ENCODE peak calls at places on chromosomes 5 and 9, in nine cellular contexts. M is CD8-positive, alpha-beta memory T cell; T is astrocyte; K is fibroblast of lung; W is upper lobe of left lung; L is A549; P is upper lobe of right lung; Z is SK-N-SH; O is aorta. C is an unnamed sample.

GRCh38 chr5:151577566-151577965 is 13.6 kb downstream of the FAT2 start:
- DNase-seq in M (no peak), T (no peak), K (no peak), W (no peak), L (no peak), P (no peak), Z (no peak), O (no peak), C (no peak)

GRCh38 chr5:81303563-81303962 is 2.2 kb downstream of the ZCCHC9 start:
- DNase-seq in M (no peak), T (peak; percentile 77), K (peak; percentile 64), W (no peak), L (no peak), P (no peak), Z (no peak), O (no peak), C (no peak)

GRCh38 chr9:5510360-5510931 is at the start of gene PDCD1LG2:
- DNase-seq in M (no peak), T (peak; percentile 84), K (peak; percentile 81), W (no peak), L (no peak), P (no peak), Z (peak; percentile 32), O (no peak), C (no peak)

GRCh38 chr5:160357861-160358411 is 12.5 kb downstream of the C1QTNF2 start:
- DNase-seq in M (no peak), T (no peak), K (no peak), W (no peak), L (no peak), P (no peak), Z (no peak), O (peak; percentile 71), C (peak; percentile 43)

GRCh38 chr9:135138078-135138855 is 50.8 kb downstream of the OLFM1 start:
- DNase-seq in M (no peak), T (no peak), K (no peak), W (no peak), L (no peak), P (peak; percentile 54), Z (no peak), O (no peak), C (no peak)

GRCh38 chr5:134177197-134178171 is 734 bp upstream of the SKP1 start:
- DNase-seq in M (no peak), T (peak; percentile 52), K (peak; percentile 84), W (peak; percentile 50), L (peak; percentile 39), P (peak; percentile 68), Z (peak; percentile 23), O (no peak), C (no peak)

GRCh38 chr5:80754900-80755299 is 100.1 kb upstream of the DHFR start:
- DNase-seq in M (no peak), T (peak; percentile 63), K (peak; percentile 22), W (no peak), L (no peak), P (no peak), Z (no peak), O (no peak), C (no peak)

GRCh38 chr9:124941689-124942561 is 1.0 kb upstream of the GOLGA1 start:
- DNase-seq in M (peak; percentile 58), T (no peak), K (peak; percentile 59), W (peak; percentile 74), L (peak; percentile 26), P (peak; percentile 79), Z (peak; percentile 14), O (peak; percentile 76), C (peak; percentile 60)

GRCh38 chr5:72288923-72289322 is 31.1 kb downstream of the MRPS27 start:
- DNase-seq in M (no peak), T (no peak), K (no peak), W (no peak), L (no peak), P (no peak), Z (no peak), O (no peak), C (no peak)

GRCh38 chr5:54404568-54404967 is 50.9 kb upstream of the HSPB3 start:
- DNase-seq in M (no peak), T (peak; percentile 32), K (peak; percentile 45), W (no peak), L (no peak), P (no peak), Z (no peak), O (no peak), C (no peak)

GRCh38 chr9:79383096-79383495 is 188.7 kb upstream of the TLE4 start:
- DNase-seq in M (no peak), T (no peak), K (no peak), W (no peak), L (no peak), P (no peak), Z (no peak), O (no peak), C (no peak)

GRCh38 chr9:79384506-79384905 is 187.3 kb upstream of the TLE4 start:
- DNase-seq in M (no peak), T (peak; percentile 89), K (no peak), W (no peak), L (no peak), P (no peak), Z (no peak), O (no peak), C (no peak)

GRCh38 chr9:79382044-79382443 is 189.7 kb upstream of the TLE4 start:
- DNase-seq in M (no peak), T (no peak), K (no peak), W (no peak), L (no peak), P (no peak), Z (no peak), O (no peak), C (no peak)

GRCh38 chr9:79384091-79384490 is 187.7 kb upstream of the TLE4 start:
- DNase-seq in M (no peak), T (no peak), K (no peak), W (no peak), L (no peak), P (no peak), Z (no peak), O (no peak), C (no peak)

GRCh38 chr9:79382468-79382867 is 189.3 kb upstream of the TLE4 start:
- DNase-seq in M (no peak), T (peak; percentile 72), K (no peak), W (no peak), L (peak; percentile 12), P (no peak), Z (no peak), O (no peak), C (no peak)
- H3K4me1 ChIP-seq in M (no peaks in the 10 kb centered on the region), T (peaks cover 14% of the 10 kb centered on the region), K (no peaks in the 10 kb centered on the region), W (no peaks in the 10 kb centered on the region), L (peaks cover 9% of the 10 kb centered on the region), P (no peaks in the 10 kb centered on the region), Z (no peaks in the 10 kb centered on the region), O (no peaks in the 10 kb centered on the region), C (no peaks in the 10 kb centered on the region)

DNA sequence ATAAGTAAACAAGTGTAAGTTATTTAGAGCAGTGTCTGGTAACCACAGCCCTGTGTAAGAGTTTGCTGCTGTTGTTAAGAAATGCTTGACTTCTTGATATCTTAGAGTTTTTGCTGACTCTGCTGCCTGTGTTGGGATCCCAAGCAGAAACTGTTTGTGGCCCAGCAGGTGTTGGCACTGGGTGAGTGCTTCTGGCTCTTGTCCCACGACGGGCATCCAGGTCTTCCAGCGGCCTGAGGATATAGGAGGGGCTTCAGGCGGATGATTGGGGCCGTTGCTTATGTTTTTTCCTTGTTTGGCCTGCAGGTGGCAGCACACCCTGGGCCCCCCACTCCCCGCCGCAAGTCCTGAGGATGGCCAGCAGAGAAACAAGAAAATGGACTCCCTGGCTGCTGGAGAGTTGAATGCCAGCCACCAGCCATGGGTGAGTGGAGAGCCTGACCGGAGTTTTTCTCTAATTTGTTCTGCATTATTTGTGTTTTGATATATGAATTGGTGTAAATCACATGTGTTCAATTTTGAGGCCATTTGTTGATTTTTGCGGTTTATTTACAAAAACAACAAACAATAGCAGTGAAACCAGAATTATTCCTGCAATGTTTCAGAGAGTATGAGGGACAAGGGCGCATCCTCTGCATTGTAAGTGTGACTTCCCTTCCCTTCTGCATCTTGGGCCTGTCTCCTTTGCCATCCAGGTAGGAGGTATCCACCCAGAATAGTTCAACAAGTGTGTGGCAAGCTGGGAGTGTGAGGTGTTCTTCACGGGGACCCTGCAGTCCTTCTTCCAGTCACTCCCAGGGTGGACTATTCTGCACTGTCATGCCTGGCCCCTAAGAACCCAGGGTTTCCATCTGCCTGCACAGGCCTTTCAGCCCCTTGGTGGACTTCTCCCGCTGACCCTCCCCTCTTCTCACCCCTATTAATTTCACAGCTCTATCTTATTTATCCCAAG is 50.3 kb downstream of the SLC22A5 start:
- DNase-seq in M (peak; percentile 59), T (peak; percentile 48), K (peak; percentile 80), W (peak; percentile 87), L (peak; percentile 84), P (peak; percentile 83), Z (peak; percentile 91), O (peak; percentile 73), C (peak; percentile 66)
- H3K4me1 ChIP-seq in M (peaks cover 97% of the 10 kb centered on the region), T (peaks cover 27% of the 10 kb centered on the region), K (peaks cover 44% of the 10 kb centered on the region), W (peaks cover 92% of the 10 kb centered on the region), L (peaks cover 33% of the 10 kb centered on the region), P (peaks cover 93% of the 10 kb centered on the region), Z (peaks cover 23% of the 10 kb centered on the region), O (peaks cover 4% of the 10 kb centered on the region), C (peaks cover 98% of the 10 kb centered on the region)

DNA sequence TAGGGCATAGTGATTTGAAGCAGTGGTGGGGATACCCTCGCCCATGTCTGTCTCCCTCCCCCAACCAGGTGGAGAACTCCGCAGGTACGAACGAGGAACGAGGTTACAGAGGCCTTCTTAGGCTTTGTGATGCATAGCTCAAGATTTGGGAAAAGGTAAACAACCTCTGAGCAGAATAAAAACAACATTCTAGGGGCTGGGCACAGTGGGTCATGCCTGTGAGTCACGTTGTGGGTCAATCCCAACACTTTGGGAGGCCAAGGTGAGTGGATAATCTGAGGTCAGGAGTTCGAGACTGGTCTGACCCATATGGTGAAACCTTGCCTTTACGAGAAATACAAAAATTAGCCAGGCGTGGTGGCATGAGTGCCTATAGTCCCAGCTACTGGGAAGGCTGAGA is 3.6 kb upstream of the LCP2 start:
- DNase-seq in M (no peak), T (no peak), K (no peak), W (no peak), L (no peak), P (no peak), Z (no peak), O (no peak), C (no peak)
- H3K4me1 ChIP-seq in M (peaks cover 70% of the 10 kb centered on the region), T (no peaks in the 10 kb centered on the region), K (no peaks in the 10 kb centered on the region), W (peaks cover 11% of the 10 kb centered on the region), L (no peaks in the 10 kb centered on the region), P (peaks cover 26% of the 10 kb centered on the region), Z (no peaks in the 10 kb centered on the region), O (no peaks in the 10 kb centered on the region), C (peaks cover 18% of the 10 kb centered on the region)

DNA sequence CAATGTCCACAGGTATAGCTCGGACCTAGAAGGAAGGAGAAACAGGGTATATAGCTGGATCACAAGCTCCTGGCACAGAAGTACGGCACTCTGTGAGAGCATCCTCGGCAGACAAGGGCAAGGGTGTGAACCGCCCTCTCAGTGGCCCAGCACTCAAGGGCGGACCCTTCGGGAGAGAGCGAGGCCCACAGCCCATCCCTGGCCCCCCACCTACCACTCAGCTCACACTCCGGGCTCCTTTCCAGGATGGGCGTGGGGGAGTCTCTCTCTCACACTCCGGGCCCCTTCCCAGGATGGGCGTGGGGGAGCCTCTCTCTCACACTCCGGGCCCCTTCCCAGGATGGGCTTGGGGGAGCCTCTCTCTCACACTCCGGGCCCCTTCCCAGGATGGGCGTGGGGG is 12.9 kb upstream of the MRNIP start:
- DNase-seq in M (no peak), T (no peak), K (no peak), W (no peak), L (no peak), P (no peak), Z (peak; percentile 14), O (no peak), C (no peak)
- H3K4me1 ChIP-seq in M (no peaks in the 10 kb centered on the region), T (no peaks in the 10 kb centered on the region), K (no peaks in the 10 kb centered on the region), W (no peaks in the 10 kb centered on the region), L (no peaks in the 10 kb centered on the region), P (no peaks in the 10 kb centered on the region), Z (no peaks in the 10 kb centered on the region), O (no peaks in the 10 kb centered on the region), C (no peaks in the 10 kb centered on the region)